ENCODE peak calls at places on chromosomes 5 and 9, in five cellular contexts. O is colonic mucosa, N is fibroblast of mammary gland, T is pancreas, C is AG04450. X is an unnamed sample.

GRCh38 chr9:88660611-88661010 is 125.6 kb downstream of the NXNL2 start:
- DNase-seq in T (no peak), O (no peak), C (no peak), N (peak), X (peak)

GRCh38 chr5:166716856-166717492 is 1574.5 kb upstream of the WWC1 start:
- DNase-seq in C (no peak), N (no peak), T (no peak), O (no peak), X (no peak)

GRCh38 chr9:36328798-36329411 is 70.7 kb upstream of the GNE start:
- DNase-seq in T (peak), O (peak), C (peak), N (peak), X (peak)

GRCh38 chr9:35759795-35760194 is 5.7 kb upstream of the MSMP start:
- DNase-seq in C (no peak), O (peak), T (no peak), N (no peak), X (no peak)

GRCh38 chr5:176780951-176781350 is 29.4 kb upstream of the UNC5A start:
- DNase-seq in T (no peak), N (no peak), O (no peak), C (no peak), X (no peak)

GRCh38 chr5:84494453-84494852 is 109.8 kb upstream of the EDIL3 start:
- DNase-seq in C (peak), O (no peak), T (no peak), N (peak), X (peak)

GRCh38 chr5:141514330-141515111 is 25.6 kb downstream of the PCDHGC5 start:
- DNase-seq in N (peak), C (no peak), T (no peak), O (no peak), X (peak)

GRCh38 chr5:4804619-4805211 is 335.4 kb upstream of the ADAMTS16 start:
- DNase-seq in N (no peak), C (no peak), O (no peak), T (no peak), X (no peak)

GRCh38 chr5:112690605-112691340 is 46.9 kb upstream of the APC start:
- DNase-seq in N (no peak), T (no peak), C (no peak), O (no peak), X (no peak)

GRCh38 chr5:112691341-112691685 is 46.4 kb upstream of the APC start:
- DNase-seq in N (no peak), T (no peak), O (no peak), C (no peak), X (peak)

GRCh38 chr5:112692472-112692871 is 45.2 kb upstream of the APC start:
- DNase-seq in N (no peak), C (no peak), O (no peak), T (no peak), X (no peak)

GRCh38 chr5:112693301-112693700 is 44.4 kb upstream of the APC start:
- DNase-seq in N (no peak), C (no peak), T (no peak), O (no peak), X (no peak)

GRCh38 chr5:112691758-112692157 is 45.9 kb upstream of the APC start:
- DNase-seq in O (peak), T (no peak), N (peak), C (no peak), X (peak)
- TF ChIP-seq CTCF in O (peak), T (no peak), N (peak), C (peak), X (peak)

GRCh38 chr9:7500521-7500920 is 299.1 kb downstream of the DMAC1 start:
- DNase-seq in C (no peak), N (no peak), T (no peak), O (no peak), X (no peak)
- H3K4me3 ChIP-seq in C (no peak), N (no peak), T (no peak), O (no peak), X (no peak)

GRCh38 chr9:107481035-107481434 is 8.5 kb downstream of the KLF4 start:
- DNase-seq in O (no peak), C (no peak), N (peak), T (no peak), X (peak)
- TF ChIP-seq CTCF in O (peak), C (peak), N (peak), T (no peak), X (peak)

DNA sequence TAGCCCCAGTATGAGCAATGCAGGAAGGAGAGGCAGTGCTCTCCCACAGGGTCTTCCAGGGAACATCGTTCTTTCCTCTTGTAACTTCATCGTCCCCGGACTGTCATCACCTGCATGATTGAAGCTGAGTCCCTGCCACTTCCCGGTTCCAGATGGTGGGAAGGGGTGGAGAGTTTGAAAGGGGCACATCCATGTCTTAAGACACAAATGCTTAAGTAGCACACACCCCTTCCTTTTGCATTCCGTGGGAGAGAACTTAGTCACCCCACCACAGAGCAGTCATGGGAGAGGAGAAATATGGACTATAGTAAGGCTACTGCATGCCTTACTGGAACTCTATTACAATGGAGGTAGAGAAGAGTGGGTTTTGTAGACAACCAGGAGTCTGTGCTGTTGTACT is 165.3 kb upstream of the GAS1 start:
- DNase-seq in O (no peak), T (no peak), C (no peak), N (peak), X (peak)
- H3K4me3 ChIP-seq in O (no peak), T (no peak), C (no peak), N (no peak), X (no peak)

DNA sequence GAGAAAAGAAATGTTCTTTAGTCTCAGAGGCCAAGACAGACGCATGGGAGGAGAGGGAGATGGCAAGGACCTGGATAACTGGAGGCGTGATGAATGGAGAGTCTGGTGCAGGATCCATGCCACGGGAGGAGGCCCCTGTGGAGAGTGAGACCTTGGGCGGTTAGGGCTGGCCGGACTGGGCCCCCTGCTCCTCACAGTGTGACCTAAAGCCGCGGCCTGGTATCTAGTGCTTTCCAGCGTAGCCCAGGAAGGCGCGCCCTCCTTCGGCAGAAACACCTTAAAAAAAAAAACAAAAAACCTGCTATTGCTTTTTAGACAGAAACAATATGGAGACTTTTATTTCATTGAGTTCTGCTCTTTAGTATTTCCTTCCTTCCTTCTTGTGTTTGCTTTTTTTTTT is 33.1 kb downstream of the SCGB3A1 start:
- DNase-seq in C (no peak), T (no peak), N (no peak), O (no peak), X (no peak)
- TF ChIP-seq CTCF in C (no peak), T (no peak), N (no peak), O (no peak), X (no peak)

GRCh38 chr5:9785751-9786150 is 155.6 kb upstream of the TAS2R1 start:
- DNase-seq in T (no peak), O (no peak), C (no peak), N (no peak), X (no peak)

GRCh38 chr5:9790276-9790675 is 160.1 kb upstream of the TAS2R1 start:
- DNase-seq in C (no peak), O (no peak), T (no peak), N (no peak), X (no peak)

GRCh38 chr5:9786378-9787360 is 156.5 kb upstream of the TAS2R1 start:
- DNase-seq in O (no peak), T (no peak), C (no peak), N (no peak), X (no peak)

GRCh38 chr5:9789818-9790217 is 159.7 kb upstream of the TAS2R1 start:
- DNase-seq in O (no peak), T (no peak), N (no peak), C (no peak), X (no peak)

GRCh38 chr5:9787813-9788600 is 157.9 kb upstream of the TAS2R1 start:
- DNase-seq in C (no peak), T (no peak), O (no peak), N (no peak), X (peak)
- H3K4me3 ChIP-seq in C (no peak), T (no peak), O (no peak), N (no peak), X (no peak)

GRCh38 chr9:130156672-130157071 is 15.5 kb upstream of the NCS1 start:
- DNase-seq in C (no peak), O (no peak), T (peak), N (no peak), X (no peak)
- TF ChIP-seq CTCF in C (no peak), O (no peak), T (no peak), N (no peak), X (peak)

X was measured in choroid plexus epithelial cell.